ENCODE peak calls at places on chromosomes 16 and 17, in eight cellular contexts. N, Z, M, G, S, L, D and Q are unnamed samples.

GRCh38 chr16:3171181-3171854 is 16.7 kb upstream of the OR1F1 start:
- DNase-seq in N (no peak), Z (no peak), M (no peak), G (no peak), S (no peak), L (peak), D (no peak), Q (no peak)

GRCh38 chr17:47844230-47844629 is 3.2 kb upstream of the SCRN2 start:
- DNase-seq in N (no peak), Z (no peak), M (no peak), G (no peak), S (no peak), L (no peak), D (no peak), Q (peak)

GRCh38 chr16:2773188-2773968 is 3.7 kb downstream of the ELOB start:
- DNase-seq in N (no peak), Z (no peak), M (no peak), G (no peak), S (no peak), L (peak), D (no peak), Q (peak)

GRCh38 chr17:61554209-61554608 is 36.8 kb downstream of the NACA2 start:
- DNase-seq in N (no peak), Z (no peak), M (no peak), G (no peak), S (no peak), L (no peak), D (no peak), Q (no peak)

GRCh38 chr17:45640141-45640850 is 143.8 kb upstream of the CRHR1 start:
- DNase-seq in N (peak), Z (peak), M (peak), G (peak), S (peak), L (peak), D (peak), Q (peak)

GRCh38 chr17:69597898-69598692 is 183.6 kb downstream of the MAP2K6 start:
- DNase-seq in N (no peak), Z (no peak), M (no peak), G (no peak), S (no peak), L (no peak), D (no peak), Q (peak)

GRCh38 chr17:68435361-68435760 is 21.9 kb downstream of the WIPI1 start:
- DNase-seq in N (no peak), Z (no peak), M (peak), G (no peak), S (no peak), L (no peak), D (no peak), Q (no peak)

GRCh38 chr16:47493358-47494337 is 32.5 kb downstream of the PHKB start:
- DNase-seq in N (no peak), Z (no peak), M (no peak), G (no peak), S (no peak), L (peak), D (no peak), Q (no peak)

GRCh38 chr16:57265850-57266530 is 18.5 kb downstream of the PLLP start:
- DNase-seq in N (no peak), Z (peak), M (peak), G (peak), S (no peak), L (no peak), D (peak), Q (no peak)

GRCh38 chr17:64002658-64003525 is 4.7 kb downstream of the PRR29 start:
- DNase-seq in N (no peak), Z (no peak), M (peak), G (no peak), S (no peak), L (no peak), D (no peak), Q (no peak)

GRCh38 chr16:78593352-78593751 is 493.9 kb downstream of the WWOX start:
- DNase-seq in N (no peak), Z (no peak), M (no peak), G (no peak), S (no peak), L (no peak), D (no peak), Q (no peak)

GRCh38 chr16:88426018-88426417 is 27.1 kb upstream of the ZFPM1 start:
- DNase-seq in N (no peak), Z (no peak), M (no peak), G (no peak), S (no peak), L (no peak), D (no peak), Q (no peak)

GRCh38 chr16:12231666-12232065 is 255.1 kb downstream of the SNX29 start:
- DNase-seq in N (no peak), Z (no peak), M (no peak), G (no peak), S (peak), L (no peak), D (no peak), Q (peak)

GRCh38 chr17:20066253-20066652 is 57.1 kb downstream of the SPECC1 start:
- DNase-seq in N (no peak), Z (peak), M (no peak), G (peak), S (peak), L (no peak), D (peak), Q (peak)

GRCh38 chr17:44002141-44002848 is 2.1 kb upstream of the NAGS start:
- DNase-seq in N (no peak), Z (no peak), M (no peak), G (no peak), S (peak), L (peak), D (no peak), Q (peak)

GRCh38 chr16:88854306-88855111 is 2.2 kb downstream of the GALNS start:
- DNase-seq in N (no peak), Z (no peak), M (no peak), G (no peak), S (no peak), L (peak), D (no peak), Q (no peak)

GRCh38 chr16:89695875-89696597 is 5.5 kb downstream of the SPATA2L start:
- DNase-seq in N (no peak), Z (no peak), M (peak), G (no peak), S (no peak), L (peak), D (no peak), Q (no peak)

GRCh38 chr16:3444032-3444388 is 530 bp downstream of the NAA60 start:
- DNase-seq in N (no peak), Z (no peak), M (no peak), G (no peak), S (peak), L (peak), D (no peak), Q (peak)

DNA sequence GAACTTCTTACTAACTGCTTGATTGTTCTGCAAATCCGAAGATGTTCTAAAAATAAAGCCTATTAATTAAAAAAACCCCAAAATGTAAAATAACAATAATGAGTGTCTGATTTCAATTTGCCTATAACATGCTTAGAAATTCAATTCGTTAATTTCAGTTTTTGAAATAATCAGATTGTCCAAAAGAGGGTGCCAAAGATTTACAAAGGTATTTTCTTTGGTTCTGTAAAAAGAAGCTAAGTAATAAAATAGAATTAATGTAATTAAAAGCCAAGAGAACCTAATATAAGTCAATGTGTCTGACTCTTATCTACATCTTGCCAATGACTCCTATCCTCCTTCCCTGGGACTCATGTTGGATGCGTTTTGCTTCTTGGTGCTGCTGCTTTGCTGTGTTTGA is 75.0 kb upstream of the CPHXL start:
- DNase-seq in N (no peak), Z (no peak), M (no peak), G (no peak), S (no peak), L (peak), D (no peak), Q (no peak)
- TF ChIP-seq CTCF in N (peak), Z (no peak), M (no peak), G (no peak), S (no peak), L (no peak), D (no peak), Q (peak)

GRCh38 chr17:78013683-78014467 is 55.4 kb downstream of the TNRC6C start:
- DNase-seq in N (no peak), Z (peak), M (no peak), G (peak), S (peak), L (peak), D (no peak), Q (peak)
- TF ChIP-seq CTCF in N (peak), Z (peak), M (no peak), G (peak), S (peak), L (peak), D (peak), Q (peak)

GRCh38 chr17:38967290-38967738 is at the start of gene FBXO47:
- DNase-seq in N (peak), Z (peak), M (peak), G (peak), S (peak), L (no peak), D (peak), Q (no peak)
- TF ChIP-seq CTCF in N (no peak), Z (peak), M (no peak), G (peak), S (peak), L (no peak), D (peak), Q (no peak)

DNA sequence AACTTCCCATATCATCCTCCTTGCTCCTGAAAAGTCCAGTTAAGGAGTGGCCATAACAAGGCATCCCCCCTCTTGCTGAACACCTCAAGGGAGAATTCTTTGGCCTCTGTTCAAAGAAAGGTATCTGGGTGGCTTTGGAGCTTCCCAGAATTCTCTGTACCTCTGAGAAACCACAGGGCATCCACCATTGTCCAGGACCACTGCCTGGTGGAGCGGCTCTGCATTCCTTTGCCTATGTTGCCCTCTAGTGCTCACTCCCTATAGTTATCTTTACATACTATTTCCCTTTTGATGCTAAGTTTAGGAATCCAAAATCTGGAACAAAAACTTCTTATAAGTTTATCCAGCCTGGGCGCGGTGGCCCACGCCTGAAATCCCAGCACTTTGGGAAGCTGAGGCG is 30.3 kb downstream of the CHD9NB start:
- DNase-seq in N (peak), Z (no peak), M (no peak), G (peak), S (no peak), L (peak), D (no peak), Q (peak)
- TF ChIP-seq CTCF in N (peak), Z (peak), M (no peak), G (peak), S (peak), L (peak), D (peak), Q (peak)

GRCh38 chr17:66313325-66313724 is 10.9 kb downstream of the PRKCA start:
- DNase-seq in N (no peak), Z (no peak), M (no peak), G (no peak), S (no peak), L (no peak), D (no peak), Q (no peak)

GRCh38 chr17:66312912-66313311 is 10.5 kb downstream of the PRKCA start:
- DNase-seq in N (no peak), Z (no peak), M (no peak), G (no peak), S (no peak), L (no peak), D (no peak), Q (no peak)

GRCh38 chr17:66309793-66310192 is 7.4 kb downstream of the PRKCA start:
- DNase-seq in N (no peak), Z (no peak), M (no peak), G (no peak), S (no peak), L (no peak), D (no peak), Q (no peak)

GRCh38 chr17:66308856-66309255 is 6.4 kb downstream of the PRKCA start:
- DNase-seq in N (no peak), Z (no peak), M (no peak), G (no peak), S (no peak), L (no peak), D (no peak), Q (no peak)

GRCh38 chr17:66310528-66311148 is 8.2 kb downstream of the PRKCA start:
- DNase-seq in N (no peak), Z (no peak), M (no peak), G (no peak), S (no peak), L (peak), D (no peak), Q (no peak)
- TF ChIP-seq CTCF in N (no peak), Z (no peak), M (no peak), G (no peak), S (no peak), L (peak), D (no peak), Q (peak)

DNA sequence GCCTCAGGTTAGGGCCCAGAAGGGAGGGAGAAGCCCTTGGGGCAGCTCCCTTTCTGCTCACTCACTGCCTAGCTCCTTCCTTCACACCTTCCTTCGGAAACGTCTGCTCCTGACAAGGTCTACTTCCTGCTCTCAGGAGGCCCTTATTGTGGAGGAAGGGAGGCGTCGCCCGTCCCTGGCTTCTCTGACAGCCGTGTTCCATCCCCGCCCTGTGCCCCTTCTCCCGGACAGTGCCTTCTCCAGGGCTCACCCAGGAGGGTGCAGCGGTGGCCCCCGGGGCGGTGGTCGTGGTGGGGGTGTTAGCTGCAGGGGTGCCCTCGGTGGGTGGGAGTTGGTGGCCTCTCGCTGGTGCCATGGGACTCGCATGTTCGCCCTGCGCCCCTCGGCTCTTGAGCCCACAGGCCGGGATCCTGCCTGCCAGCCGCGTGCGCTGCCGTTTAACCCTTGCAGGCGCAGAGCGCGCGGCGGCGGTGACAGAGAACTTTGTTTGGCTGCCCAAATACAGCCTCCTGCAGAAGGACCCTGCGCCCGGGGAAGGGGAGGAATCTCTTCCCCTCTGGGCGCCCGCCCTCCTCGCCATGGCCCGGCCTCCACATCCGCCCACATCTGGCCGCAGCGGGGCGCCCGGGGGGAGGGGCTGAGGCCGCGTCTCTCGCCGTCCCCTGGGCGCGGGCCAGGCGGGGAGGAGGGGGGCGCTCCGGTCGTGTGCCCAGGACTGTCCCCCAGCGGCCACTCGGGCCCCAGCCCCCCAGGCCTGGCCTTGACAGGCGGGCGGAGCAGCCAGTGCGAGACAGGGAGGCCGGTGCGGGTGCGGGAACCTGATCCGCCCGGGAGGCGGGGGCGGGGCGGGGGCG is 231.9 kb downstream of the SEC14L1 start:
- DNase-seq in N (peak), Z (peak), M (peak), G (peak), S (peak), L (peak), D (peak), Q (peak)
- TF ChIP-seq CTCF in N (peak), Z (no peak), M (no peak), G (no peak), S (no peak), L (no peak), D (peak), Q (no peak)